ENCODE peak calls at places on chromosomes 2 and 18, in six cellular contexts. Q, S, E, Z, V and B are unnamed samples.

GRCh38 chr18:58194028-58194427 is 150.0 kb downstream of the NEDD4L start:
- DNase-seq in Q (no peak), S (no peak), E (no peak), Z (no peak), V (no peak), B (no peak)

GRCh38 chr2:165408191-165408590 is 61.3 kb upstream of the CSRNP3 start:
- DNase-seq in Q (no peak), S (no peak), E (no peak), Z (no peak), V (no peak), B (no peak)

GRCh38 chr2:69490486-69490885 is 53.3 kb upstream of the NFU1 start:
- DNase-seq in Q (no peak), S (no peak), E (no peak), Z (no peak), V (no peak), B (no peak)

GRCh38 chr18:76958692-76959341 is 136.5 kb downstream of the ZNF236 start:
- DNase-seq in Q (no peak), S (no peak), E (no peak), Z (no peak), V (no peak), B (no peak)

GRCh38 chr2:149597050-149598013 is 9.8 kb upstream of the MMADHC start:
- DNase-seq in Q (peak), S (peak), E (no peak), Z (no peak), V (peak), B (no peak)

GRCh38 chr2:201116115-201116958 is at the start of gene CFLAR:
- DNase-seq in Q (peak), S (peak), E (peak), Z (peak), V (peak), B (peak)

GRCh38 chr2:47784349-47784851 is 1.5 kb downstream of the MSH6 start:
- DNase-seq in Q (no peak), S (peak), E (no peak), Z (no peak), V (no peak), B (peak)

GRCh38 chr2:22756644-22757043 is 628.3 kb upstream of the KLHL29 start:
- DNase-seq in Q (no peak), S (no peak), E (no peak), Z (no peak), V (no peak), B (no peak)

GRCh38 chr2:214899751-214900150 is 90.3 kb upstream of the BARD1 start:
- DNase-seq in Q (no peak), S (no peak), E (no peak), Z (no peak), V (peak), B (no peak)

GRCh38 chr2:66869076-66869475 is 434.2 kb downstream of the MEIS1 start:
- DNase-seq in Q (peak), S (peak), E (no peak), Z (no peak), V (peak), B (no peak)

GRCh38 chr2:217972490-217972889 is 30.3 kb downstream of the TNS1 start:
- DNase-seq in Q (no peak), S (no peak), E (no peak), Z (no peak), V (no peak), B (no peak)

GRCh38 chr2:79178073-79178720 is 18.6 kb upstream of the REG3A start:
- DNase-seq in Q (no peak), S (no peak), E (no peak), Z (no peak), V (no peak), B (no peak)

GRCh38 chr2:38599706-38600105 is 3.0 kb downstream of the HNRNPLL start:
- DNase-seq in Q (peak), S (no peak), E (no peak), Z (no peak), V (peak), B (no peak)

GRCh38 chr2:234816491-234816890 is 135.3 kb upstream of the SH3BP4 start:
- DNase-seq in Q (no peak), S (no peak), E (no peak), Z (no peak), V (no peak), B (no peak)

GRCh38 chr2:222900354-222900753 is 39.5 kb downstream of the ACSL3 start:
- DNase-seq in Q (peak), S (peak), E (no peak), Z (no peak), V (no peak), B (no peak)

GRCh38 chr2:231563378-231563961 is 29.2 kb upstream of the TEX44 start:
- DNase-seq in Q (peak), S (peak), E (no peak), Z (no peak), V (peak), B (peak)

DNA sequence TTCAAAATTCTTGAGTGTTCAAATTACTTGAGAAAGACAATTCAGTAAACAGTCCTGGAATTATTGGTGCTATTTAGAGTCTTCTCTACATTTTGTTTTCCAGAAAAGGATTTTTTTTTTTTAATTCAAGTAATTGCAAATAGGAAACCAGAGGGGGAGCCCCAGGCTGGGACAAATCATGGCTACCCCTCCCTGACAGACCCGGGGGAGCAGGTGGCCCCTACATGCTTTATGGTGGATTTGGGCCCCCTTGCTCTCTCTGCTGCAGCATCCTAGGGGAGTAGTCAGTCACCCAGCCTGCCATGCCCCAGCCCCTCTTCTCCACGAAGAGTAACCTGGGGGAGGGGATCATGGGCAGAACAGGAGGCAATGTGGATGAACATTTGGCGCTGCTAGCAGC is 4.7 kb downstream of the C2orf81 start:
- DNase-seq in Q (no peak), S (no peak), E (no peak), Z (no peak), V (no peak), B (no peak)
- H3K27ac ChIP-seq in Q (no peak), S (no peak), E (no peak), Z (no peak), V (no peak), B (no peak)

GRCh38 chr18:9803698-9804516 is 81.9 kb upstream of the TXNDC2 start:
- DNase-seq in Q (peak), S (peak), E (no peak), Z (no peak), V (no peak), B (peak)
- H3K27ac ChIP-seq in Q (no peak), S (no peak), E (peak), Z (no peak), V (no peak), B (peak)

DNA sequence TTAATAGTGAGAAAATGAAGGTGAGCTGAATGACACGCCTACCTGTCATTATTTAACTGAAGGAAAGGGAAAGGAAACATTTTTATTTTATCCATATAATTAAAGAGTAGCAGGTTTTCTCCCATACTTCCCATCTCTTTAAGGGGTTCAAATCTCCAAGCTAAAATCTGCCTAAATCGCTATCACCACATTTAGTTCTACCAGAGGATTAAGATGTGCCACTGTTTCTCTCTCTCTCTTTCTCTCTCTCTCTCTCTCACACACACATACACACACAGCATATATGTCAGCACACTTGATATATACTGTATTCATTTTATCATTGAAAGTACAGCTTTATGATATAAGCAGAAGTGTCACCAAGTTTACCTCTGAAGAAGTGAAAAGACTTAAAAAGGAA is 3.2 kb downstream of the WIPF1 start:
- DNase-seq in Q (no peak), S (no peak), E (no peak), Z (no peak), V (no peak), B (no peak)
- H3K27ac ChIP-seq in Q (no peak), S (no peak), E (peak), Z (no peak), V (no peak), B (no peak)

GRCh38 chr2:119196301-119197124 is 27.1 kb upstream of the STEAP3 start:
- DNase-seq in Q (peak), S (no peak), E (no peak), Z (no peak), V (peak), B (no peak)
- H3K27ac ChIP-seq in Q (no peak), S (no peak), E (no peak), Z (no peak), V (peak), B (no peak)

GRCh38 chr2:187542123-187542522 is 12.1 kb downstream of the TFPI start:
- DNase-seq in Q (peak), S (peak), E (no peak), Z (no peak), V (no peak), B (no peak)

GRCh38 chr2:187544371-187545080 is 9.7 kb downstream of the TFPI start:
- DNase-seq in Q (no peak), S (peak), E (no peak), Z (no peak), V (no peak), B (peak)

GRCh38 chr2:187545238-187545751 is 8.9 kb downstream of the TFPI start:
- DNase-seq in Q (peak), S (peak), E (no peak), Z (no peak), V (no peak), B (no peak)

GRCh38 chr2:187541086-187542085 is 12.8 kb downstream of the TFPI start:
- DNase-seq in Q (peak), S (peak), E (no peak), Z (no peak), V (no peak), B (no peak)

DNA sequence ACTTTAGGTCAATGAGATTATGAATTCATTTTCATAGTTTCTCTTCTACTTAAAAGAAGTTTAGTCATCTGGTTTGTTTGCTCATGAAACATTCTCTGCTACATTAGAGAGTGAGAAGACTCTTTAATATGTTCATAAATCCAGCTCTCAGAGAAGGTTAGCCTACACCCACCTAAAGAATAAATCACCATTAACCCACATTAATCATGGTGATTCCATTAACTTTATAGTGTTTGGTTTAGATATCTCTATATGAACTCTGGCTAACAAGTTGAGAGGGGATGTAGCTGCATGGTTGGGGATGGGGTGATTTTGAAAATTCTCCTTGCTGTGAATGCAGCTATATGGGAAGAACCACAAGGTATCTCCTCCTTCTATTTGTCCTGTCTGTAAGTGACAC is 10.7 kb downstream of the TFPI start:
- DNase-seq in Q (peak), S (no peak), E (no peak), Z (no peak), V (no peak), B (no peak)
- H3K27ac ChIP-seq in Q (peak), S (peak), E (no peak), Z (no peak), V (no peak), B (no peak)

DNA sequence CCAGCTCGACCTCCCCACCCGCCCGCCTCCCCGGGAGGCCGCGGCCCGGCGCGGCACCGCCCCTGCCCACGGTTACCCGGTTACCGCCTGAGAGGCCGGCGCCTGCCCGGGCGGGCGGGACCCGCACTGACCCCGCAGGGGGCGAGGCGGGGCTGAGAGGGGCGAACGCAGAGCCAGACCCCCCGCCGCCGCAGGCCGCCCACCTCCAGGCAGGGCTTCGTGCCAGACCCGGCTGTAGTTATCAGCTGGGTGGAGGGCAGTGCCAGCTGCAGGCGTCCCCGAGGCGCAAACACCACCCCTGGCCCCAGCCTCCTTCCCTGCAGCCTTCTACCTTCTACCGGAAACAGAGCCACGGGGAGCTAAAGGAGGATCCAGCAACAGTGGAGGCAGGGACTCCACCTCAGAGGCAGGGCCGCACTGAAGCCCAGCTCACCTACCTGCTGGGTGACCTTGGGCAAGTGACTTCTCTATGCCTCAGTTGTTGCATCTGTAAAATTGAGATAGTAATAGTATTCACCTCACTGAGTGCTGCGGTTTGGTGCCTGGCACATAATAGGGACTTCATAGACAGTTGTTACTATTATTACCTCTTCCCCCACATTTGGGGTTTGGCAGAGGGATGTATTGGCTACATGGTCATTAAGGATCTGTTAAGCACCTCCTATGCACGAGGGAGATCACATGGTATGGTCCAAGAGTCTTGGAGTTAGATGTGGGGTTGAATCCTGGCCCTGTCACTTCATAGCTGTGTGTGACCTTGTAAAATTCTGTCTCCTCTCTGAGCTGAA is 231.6 kb upstream of the SMAD2 start:
- DNase-seq in Q (no peak), S (peak), E (no peak), Z (peak), V (peak), B (no peak)
- H3K27ac ChIP-seq in Q (no peak), S (no peak), E (peak), Z (peak), V (peak), B (peak)

DNA sequence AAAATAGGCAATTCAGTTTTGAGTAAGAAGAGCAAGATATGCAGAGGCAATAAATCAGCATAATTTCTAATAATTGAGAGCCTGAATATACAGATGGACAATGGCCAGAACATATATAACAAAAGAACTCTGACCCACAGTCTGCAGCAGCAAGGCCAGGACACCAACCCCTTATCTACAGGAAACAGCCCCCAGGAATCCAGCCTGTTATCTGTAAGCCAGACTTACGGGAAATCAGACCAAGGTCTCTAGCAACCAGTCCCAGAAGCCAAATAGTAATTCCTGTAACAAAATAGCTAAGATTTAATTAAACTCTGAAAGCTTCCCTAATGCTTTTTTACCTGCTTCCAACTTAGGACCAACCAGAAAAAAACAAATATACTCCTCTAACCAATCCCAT is 434.5 kb upstream of the GYPC start:
- DNase-seq in Q (no peak), S (no peak), E (no peak), Z (no peak), V (no peak), B (no peak)
- H3K27ac ChIP-seq in Q (no peak), S (no peak), E (no peak), Z (no peak), V (no peak), B (no peak)